ENCODE peak calls at places on chromosomes 16 and 17, in four cellular contexts. J is AG09309, H is AG10803, I is AG09319. M is an unnamed sample.
A peak's percentile ranks its signal among the peaks of the same experiment; 100 is the strongest.

GRCh38 chr17:62760059-62760887 is 47.8 kb downstream of the MARCHF10 start:
- DNase-seq in H (peak; percentile 94), J (peak; percentile 52), I (peak; percentile 60), M (no peak)

GRCh38 chr17:17907469-17907868 is 64.7 kb downstream of the TOM1L2 start:
- DNase-seq in J (no peak), I (no peak), H (no peak), M (no peak)

GRCh38 chr17:73391331-73392265 is 79.8 kb upstream of the CDC42EP4 start:
- DNase-seq in I (no peak), H (no peak), J (no peak), M (no peak)

GRCh38 chr16:30430428-30430970 is 669 bp upstream of the DCTPP1 start:
- DNase-seq in H (no peak), I (no peak), J (no peak), M (no peak)

GRCh38 chr17:80422981-80423380 is 8.0 kb downstream of the ENDOV start:
- DNase-seq in H (no peak), I (no peak), J (no peak), M (no peak)

GRCh38 chr16:50326835-50327465 is 41.8 kb downstream of the BRD7 start:
- DNase-seq in J (no peak), H (peak; percentile 40), I (no peak), M (no peak)

GRCh38 chr16:67563708-67564468 is 1.6 kb downstream of the CTCF start:
- DNase-seq in J (peak; percentile 63), I (peak; percentile 66), H (peak; percentile 81), M (peak; percentile 57)

GRCh38 chr17:51079049-51079448 is 41.6 kb downstream of the SPAG9 start:
- DNase-seq in H (peak; percentile 36), J (no peak), I (no peak), M (no peak)

GRCh38 chr16:57630402-57630787 is 2.0 kb downstream of the ADGRG1 start:
- DNase-seq in J (no peak), H (no peak), I (no peak), M (no peak)

GRCh38 chr17:45584092-45585036 is 93.8 kb upstream of the PLEKHM1 start:
- DNase-seq in H (peak; percentile 42), I (no peak), J (no peak), M (no peak)

GRCh38 chr17:850828-851759 is 68.9 kb downstream of the MRM3 start:
- DNase-seq in H (peak; percentile 85), I (no peak), J (no peak), M (no peak)

GRCh38 chr16:15055141-15056053 is 477 bp downstream of the NTAN1 start:
- DNase-seq in J (no peak), H (peak; percentile 34), I (no peak), M (no peak)

GRCh38 chr17:74875155-74875969 is 2.6 kb upstream of the FDXR start:
- DNase-seq in H (no peak), J (no peak), I (no peak), M (no peak)